ENCODE peak calls at places on chromosomes 2 and 18, in nine cellular contexts. Z is ovary, K is SK-N-SH, G is A549, V is K562, H is stomach, E is suprapubic skin, Q is transverse colon, R is upper lobe of left lung. U is an unnamed sample.

GRCh38 chr2:189601043-189601442 is 20.5 kb upstream of the SLC40A1 start:
- DNase-seq in H (no peak), E (no peak), K (no peak), V (no peak), Q (no peak), Z (no peak), R (no peak), G (peak), U (no peak)

GRCh38 chr2:225599856-225600255 is 200.3 kb downstream of the NYAP2 start:
- DNase-seq in K (no peak), E (no peak), Z (no peak), G (no peak), H (no peak), V (no peak), R (no peak), Q (no peak), U (no peak)

GRCh38 chr2:148173168-148173567 is 152.3 kb downstream of the MBD5 start:
- DNase-seq in G (no peak), Q (no peak), Z (no peak), E (no peak), H (no peak), V (no peak), K (no peak), R (peak), U (no peak)

GRCh38 chr2:173881466-173881865 is 83.7 kb downstream of the SP3 start:
- DNase-seq in V (peak), E (no peak), Q (peak), Z (no peak), R (no peak), H (no peak), K (peak), G (no peak), U (no peak)

GRCh38 chr2:82853299-82853698 is 1605.8 kb downstream of the SUCLG1 start:
- DNase-seq in V (no peak), H (no peak), G (no peak), E (no peak), K (no peak), R (no peak), Q (no peak), Z (no peak), U (no peak)

GRCh38 chr2:237675326-237675725 is 47.9 kb downstream of the LRRFIP1 start:
- DNase-seq in E (no peak), V (no peak), R (no peak), H (no peak), G (no peak), Z (no peak), Q (no peak), K (no peak), U (no peak)

GRCh38 chr2:11254100-11254536 is 90.3 kb downstream of the ROCK2 start:
- DNase-seq in H (no peak), Z (no peak), V (no peak), K (no peak), R (no peak), Q (no peak), E (no peak), G (peak), U (no peak)

GRCh38 chr18:47172476-47172875 is 3.7 kb downstream of the IER3IP1 start:
- DNase-seq in Q (no peak), V (no peak), Z (no peak), G (no peak), R (no peak), K (no peak), E (no peak), H (no peak), U (no peak)

GRCh38 chr2:180705551-180705950 is 274.9 kb upstream of the UBE2E3 start:
- DNase-seq in R (no peak), Z (no peak), H (no peak), E (no peak), V (no peak), G (no peak), Q (no peak), K (no peak), U (no peak)

GRCh38 chr2:19235308-19235707 is 123.1 kb downstream of the OSR1 start:
- DNase-seq in H (no peak), E (no peak), V (no peak), Z (no peak), K (no peak), G (no peak), R (no peak), Q (no peak), U (peak)

GRCh38 chr2:138029238-138029637 is 65.0 kb downstream of the HNMT start:
- DNase-seq in E (no peak), G (no peak), H (no peak), R (no peak), Z (no peak), V (no peak), Q (no peak), K (no peak), U (no peak)
- TF ChIP-seq EP300 in E (no peak), G (no peak), H (no peak), R (no peak), Z (no peak), V (no peak), Q (no peak), K (no peak), U (no peak)

GRCh38 chr18:11506871-11507270 is 102.5 kb upstream of the SLC35G4 start:
- DNase-seq in K (no peak), E (no peak), G (no peak), Z (no peak), Q (no peak), H (no peak), V (no peak), R (no peak), U (no peak)

GRCh38 chr18:11512096-11513030 is 97.0 kb upstream of the SLC35G4 start:
- DNase-seq in Q (no peak), G (peak), R (no peak), V (no peak), Z (no peak), E (no peak), K (no peak), H (no peak), U (no peak)

GRCh38 chr18:11516988-11517630 is 92.3 kb upstream of the SLC35G4 start:
- DNase-seq in G (no peak), K (no peak), Q (no peak), Z (no peak), V (no peak), E (no peak), H (no peak), R (no peak), U (no peak)

GRCh38 chr18:11514267-11514666 is 95.1 kb upstream of the SLC35G4 start:
- DNase-seq in H (no peak), R (no peak), Q (no peak), Z (no peak), V (no peak), G (no peak), K (no peak), E (no peak), U (no peak)

DNA sequence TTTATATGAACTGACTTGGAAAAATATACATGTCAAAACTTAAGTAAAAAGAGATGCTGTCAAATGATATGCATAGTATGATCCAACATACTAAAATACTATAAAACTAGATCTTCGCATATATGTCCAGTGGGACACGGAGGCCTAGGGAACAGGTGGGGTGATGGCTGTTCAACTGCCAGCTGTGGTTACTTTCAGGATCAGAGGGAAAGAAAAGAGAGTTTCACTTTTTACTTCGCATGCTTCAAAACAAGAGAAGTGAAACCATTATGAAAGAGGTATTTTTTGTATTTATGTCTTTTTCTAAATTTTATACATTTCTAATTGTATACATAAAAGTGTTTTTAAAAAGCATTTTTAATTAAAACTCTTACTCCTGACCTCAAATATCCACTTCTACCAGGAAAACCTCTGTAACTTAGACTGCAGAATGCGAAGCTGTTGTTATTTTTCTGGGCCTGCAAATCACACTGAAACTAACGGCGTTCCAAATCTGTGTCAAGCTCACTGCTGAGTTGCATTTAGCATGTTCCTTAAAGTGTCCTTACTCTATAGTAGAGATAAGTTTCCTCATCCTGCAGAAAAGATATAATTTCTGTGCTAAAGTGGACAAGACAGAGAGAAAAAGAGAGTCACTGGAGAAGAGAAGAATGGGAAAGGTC is 97.8 kb upstream of the SLC35G4 start:
- DNase-seq in Z (no peak), Q (no peak), G (no peak), H (no peak), K (no peak), V (no peak), E (no peak), R (no peak), U (no peak)
- H3K4me3 ChIP-seq in Z (no peak), Q (no peak), G (no peak), H (no peak), K (no peak), V (no peak), E (no peak), R (no peak), U (no peak)

GRCh38 chr18:43847164-43848091 is 570.1 kb upstream of the SYT4 start:
- DNase-seq in G (no peak), R (no peak), Z (no peak), V (no peak), Q (no peak), E (no peak), H (no peak), K (no peak), U (no peak)
- H3K27ac ChIP-seq in G (no peak), R (peak), Z (no peak), V (no peak), Q (peak), E (peak), H (peak), K (peak), U (peak)

GRCh38 chr2:70094978-70095832 is 7.9 kb downstream of the PCBP1 start:
- DNase-seq in G (peak), H (peak), E (no peak), K (no peak), R (no peak), Z (peak), Q (peak), V (no peak), U (peak)
- TF ChIP-seq EP300 in G (no peak), H (no peak), E (no peak), K (no peak), R (no peak), Z (no peak), Q (no peak), V (no peak), U (peak)

GRCh38 chr2:9596621-9597311 is 34.0 kb downstream of the YWHAQ start:
- DNase-seq in K (no peak), E (no peak), R (no peak), H (no peak), V (peak), Q (no peak), G (no peak), Z (no peak), U (no peak)
- H3K4me3 ChIP-seq in K (no peak), E (no peak), R (no peak), H (no peak), V (no peak), Q (no peak), G (no peak), Z (no peak), U (no peak)

GRCh38 chr2:62727259-62727867 is 21.9 kb downstream of the EHBP1 start:
- DNase-seq in Q (no peak), G (no peak), R (no peak), H (no peak), Z (no peak), E (no peak), K (no peak), V (no peak), U (no peak)
- H3K27ac ChIP-seq in Q (no peak), G (peak), R (no peak), H (no peak), Z (no peak), E (no peak), K (no peak), V (no peak), U (peak)

DNA sequence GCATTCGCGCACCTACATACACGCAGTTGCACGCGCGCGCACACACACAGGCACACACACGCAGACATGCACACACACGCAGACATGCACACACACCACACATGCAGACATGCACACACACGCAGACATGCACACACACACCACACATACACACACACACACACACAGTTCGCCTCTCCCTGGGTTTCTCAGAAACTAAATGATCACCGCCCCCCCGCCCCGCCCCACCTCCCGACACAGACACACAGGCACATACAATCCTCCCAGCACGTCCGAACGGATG is 1.1 kb downstream of the EPHA4 start:
- DNase-seq in R (peak), Z (peak), K (no peak), H (no peak), E (no peak), V (no peak), Q (peak), G (no peak), U (no peak)
- TF ChIP-seq EP300 in R (no peak), Z (no peak), K (no peak), H (no peak), E (no peak), V (no peak), Q (no peak), G (no peak), U (no peak)

GRCh38 chr2:101960903-101961286 is 30.9 kb upstream of the IL1R2 start:
- DNase-seq in G (no peak), Z (no peak), V (no peak), H (no peak), K (no peak), Q (no peak), R (no peak), E (no peak), U (no peak)

GRCh38 chr2:101958071-101958470 is 33.7 kb upstream of the IL1R2 start:
- DNase-seq in V (no peak), R (no peak), K (no peak), Z (no peak), H (no peak), G (no peak), Q (no peak), E (no peak), U (no peak)

GRCh38 chr2:101961287-101962242 is 30.2 kb upstream of the IL1R2 start:
- DNase-seq in V (no peak), Z (peak), Q (peak), E (peak), R (no peak), H (peak), G (no peak), K (no peak), U (peak)

GRCh38 chr2:101963198-101963597 is 28.6 kb upstream of the IL1R2 start:
- DNase-seq in H (no peak), G (no peak), E (no peak), V (no peak), Q (no peak), Z (no peak), K (no peak), R (no peak), U (no peak)

GRCh38 chr2:101962243-101962809 is 29.4 kb upstream of the IL1R2 start:
- DNase-seq in V (no peak), Z (no peak), E (no peak), H (no peak), R (peak), K (no peak), G (no peak), Q (no peak), U (no peak)
- H3K4me3 ChIP-seq in V (no peak), Z (no peak), E (peak), H (peak), R (peak), K (no peak), G (no peak), Q (no peak), U (no peak)